ENCODE peak calls at places on chromosome 7, in nine cellular contexts. One of them, this sample, is unnamed.
A peak's percentile ranks its signal among the peaks of the same experiment; 100 is the strongest.

GRCh38 chr7:99791021-99791420 is 7.0 kb upstream of the CYP3A4 start:
- DNase-seq in brain microvascular endothelial cell: peak; percentile 24
- DNase-seq in heart left ventricle: no peak
- DNase-seq in coronary artery: no peak
- DNase-seq in astrocyte: no peak
- DNase-seq in lower leg skin: no peak
- DNase-seq in AG10803: peak; percentile 12
- DNase-seq in testis: no peak
- DNase-seq in tibial nerve: no peak
- DNase-seq in this sample: peak; percentile 55

GRCh38 chr7:112869111-112869774 is 79.0 kb upstream of the TMEM168 start:
- DNase-seq in brain microvascular endothelial cell: peak; percentile 37
- DNase-seq in astrocyte: no peak
- DNase-seq in testis: peak; percentile 51
- DNase-seq in coronary artery: no peak
- DNase-seq in AG10803: no peak
- DNase-seq in lower leg skin: no peak
- DNase-seq in heart left ventricle: peak; percentile 30
- DNase-seq in tibial nerve: no peak
- DNase-seq in this sample: peak; percentile 46

GRCh38 chr7:98251251-98251843 is 685 bp downstream of the TECPR1 start:
- DNase-seq in AG10803: no peak
- DNase-seq in coronary artery: no peak
- DNase-seq in tibial nerve: no peak
- DNase-seq in heart left ventricle: peak; percentile 57
- DNase-seq in brain microvascular endothelial cell: peak; percentile 31
- DNase-seq in lower leg skin: no peak
- DNase-seq in testis: no peak
- DNase-seq in astrocyte: no peak
- DNase-seq in this sample: peak; percentile 49

GRCh38 chr7:131602994-131603372 is 46.6 kb upstream of the PODXL start:
- DNase-seq in tibial nerve: no peak
- DNase-seq in lower leg skin: no peak
- DNase-seq in brain microvascular endothelial cell: no peak
- DNase-seq in coronary artery: no peak
- DNase-seq in astrocyte: no peak
- DNase-seq in AG10803: no peak
- DNase-seq in testis: no peak
- DNase-seq in heart left ventricle: no peak
- DNase-seq in this sample: peak; percentile 43

GRCh38 chr7:37920619-37921339 is at the start of gene EPDR1:
- DNase-seq in coronary artery: peak; percentile 79
- DNase-seq in lower leg skin: peak; percentile 28
- DNase-seq in testis: peak; percentile 79
- DNase-seq in heart left ventricle: peak; percentile 78
- DNase-seq in AG10803: peak; percentile 29
- DNase-seq in tibial nerve: peak; percentile 38
- DNase-seq in brain microvascular endothelial cell: peak; percentile 25
- DNase-seq in astrocyte: peak; percentile 18
- DNase-seq in this sample: no peak

GRCh38 chr7:86926732-86927131 is 132.7 kb downstream of the ELAPOR2 start:
- DNase-seq in testis: peak; percentile 60
- DNase-seq in brain microvascular endothelial cell: peak; percentile 47
- DNase-seq in lower leg skin: peak; percentile 41
- DNase-seq in tibial nerve: no peak
- DNase-seq in heart left ventricle: no peak
- DNase-seq in astrocyte: peak; percentile 17
- DNase-seq in AG10803: peak; percentile 73
- DNase-seq in coronary artery: no peak
- DNase-seq in this sample: peak; percentile 49

GRCh38 chr7:108253275-108254044 is 123.3 kb upstream of the LAMB4 start:
- DNase-seq in lower leg skin: no peak
- DNase-seq in brain microvascular endothelial cell: peak; percentile 54
- DNase-seq in AG10803: peak; percentile 44
- DNase-seq in tibial nerve: no peak
- DNase-seq in heart left ventricle: no peak
- DNase-seq in coronary artery: no peak
- DNase-seq in testis: no peak
- DNase-seq in astrocyte: peak; percentile 76
- DNase-seq in this sample: no peak

GRCh38 chr7:45295222-45295621 is 137.6 kb downstream of the RAMP3 start:
- DNase-seq in AG10803: peak; percentile 3
- DNase-seq in heart left ventricle: no peak
- DNase-seq in brain microvascular endothelial cell: no peak
- DNase-seq in astrocyte: no peak
- DNase-seq in coronary artery: no peak
- DNase-seq in lower leg skin: no peak
- DNase-seq in tibial nerve: no peak
- DNase-seq in testis: no peak
- DNase-seq in this sample: no peak

GRCh38 chr7:30469303-30469702 is 9.3 kb downstream of the NOD1 start:
- DNase-seq in brain microvascular endothelial cell: peak; percentile 100
- DNase-seq in lower leg skin: peak; percentile 56
- DNase-seq in AG10803: peak; percentile 100
- DNase-seq in tibial nerve: peak; percentile 53
- DNase-seq in coronary artery: peak; percentile 94
- DNase-seq in astrocyte: peak; percentile 100
- DNase-seq in heart left ventricle: peak; percentile 84
- DNase-seq in testis: peak; percentile 91
- DNase-seq in this sample: peak; percentile 99

GRCh38 chr7:42227523-42227922 is 9.5 kb downstream of the GLI3 start:
- DNase-seq in AG10803: no peak
- DNase-seq in lower leg skin: no peak
- DNase-seq in testis: no peak
- DNase-seq in brain microvascular endothelial cell: no peak
- DNase-seq in tibial nerve: no peak
- DNase-seq in astrocyte: no peak
- DNase-seq in heart left ventricle: no peak
- DNase-seq in coronary artery: no peak
- DNase-seq in this sample: peak; percentile 62

GRCh38 chr7:45075871-45076796 is 12.6 kb downstream of the NACAD start:
- DNase-seq in coronary artery: no peak
- DNase-seq in AG10803: no peak
- DNase-seq in testis: no peak
- DNase-seq in lower leg skin: no peak
- DNase-seq in astrocyte: no peak
- DNase-seq in tibial nerve: no peak
- DNase-seq in heart left ventricle: peak; percentile 25
- DNase-seq in brain microvascular endothelial cell: no peak
- DNase-seq in this sample: no peak

GRCh38 chr7:66265566-66265965 is 60.4 kb downstream of the TPST1 start:
- DNase-seq in testis: no peak
- DNase-seq in brain microvascular endothelial cell: no peak
- DNase-seq in coronary artery: no peak
- DNase-seq in heart left ventricle: no peak
- DNase-seq in lower leg skin: no peak
- DNase-seq in tibial nerve: no peak
- DNase-seq in astrocyte: no peak
- DNase-seq in AG10803: peak; percentile 35
- DNase-seq in this sample: no peak

GRCh38 chr7:33946094-33946699 is 40.9 kb downstream of the BMPER start:
- DNase-seq in coronary artery: no peak
- DNase-seq in astrocyte: no peak
- DNase-seq in tibial nerve: no peak
- DNase-seq in testis: no peak
- DNase-seq in brain microvascular endothelial cell: no peak
- DNase-seq in AG10803: no peak
- DNase-seq in heart left ventricle: no peak
- DNase-seq in lower leg skin: no peak
- DNase-seq in this sample: peak; percentile 79

GRCh38 chr7:142436601-142437000 is 178.7 kb upstream of the PRSS58 start:
- DNase-seq in testis: no peak
- DNase-seq in astrocyte: peak; percentile 8
- DNase-seq in brain microvascular endothelial cell: no peak
- DNase-seq in AG10803: no peak
- DNase-seq in coronary artery: no peak
- DNase-seq in tibial nerve: no peak
- DNase-seq in lower leg skin: no peak
- DNase-seq in heart left ventricle: no peak
- DNase-seq in this sample: no peak

GRCh38 chr7:41874206-41874770 is 171.4 kb upstream of the INHBA start:
- DNase-seq in heart left ventricle: no peak
- DNase-seq in astrocyte: no peak
- DNase-seq in lower leg skin: no peak
- DNase-seq in coronary artery: no peak
- DNase-seq in brain microvascular endothelial cell: no peak
- DNase-seq in AG10803: peak; percentile 26
- DNase-seq in tibial nerve: no peak
- DNase-seq in testis: no peak
- DNase-seq in this sample: no peak

GRCh38 chr7:130134106-130134636 is 63.8 kb downstream of the KLHDC10 start:
- DNase-seq in astrocyte: no peak
- DNase-seq in coronary artery: no peak
- DNase-seq in tibial nerve: no peak
- DNase-seq in brain microvascular endothelial cell: no peak
- DNase-seq in testis: no peak
- DNase-seq in AG10803: no peak
- DNase-seq in lower leg skin: no peak
- DNase-seq in heart left ventricle: no peak
- DNase-seq in this sample: no peak

DNA sequence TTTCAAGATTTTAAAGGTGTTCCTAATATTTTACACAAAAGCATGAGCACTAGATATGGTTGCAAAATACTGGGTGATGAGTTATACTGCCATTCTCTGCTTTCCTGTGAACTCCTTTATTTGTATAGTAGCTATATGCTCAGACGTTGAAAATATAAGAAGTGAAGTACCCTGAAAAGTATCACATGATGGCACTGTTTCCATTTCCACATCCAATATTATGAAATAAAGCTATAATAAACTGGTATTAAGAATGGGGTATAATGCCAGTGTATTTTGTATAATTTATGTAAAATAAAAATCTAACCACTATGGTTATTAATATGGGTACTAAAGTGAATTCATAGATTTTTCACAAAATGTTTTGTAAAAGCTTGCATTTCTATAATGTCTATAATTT is 79.6 kb upstream of the FOXP2 start:
- DNase-seq in astrocyte: no peak
- DNase-seq in tibial nerve: no peak
- DNase-seq in AG10803: no peak
- DNase-seq in brain microvascular endothelial cell: no peak
- DNase-seq in testis: no peak
- DNase-seq in coronary artery: no peak
- DNase-seq in heart left ventricle: no peak
- DNase-seq in lower leg skin: no peak
- DNase-seq in this sample: peak; percentile 19
- TF ChIP-seq CTCF in astrocyte: no peak
- TF ChIP-seq CTCF in tibial nerve: no peak
- TF ChIP-seq CTCF in AG10803: no peak
- TF ChIP-seq CTCF in brain microvascular endothelial cell: no peak
- TF ChIP-seq CTCF in testis: no peak
- TF ChIP-seq CTCF in coronary artery: no peak
- TF ChIP-seq CTCF in heart left ventricle: no peak
- TF ChIP-seq CTCF in lower leg skin: no peak
- TF ChIP-seq CTCF in this sample: no peak

GRCh38 chr7:31975546-31975945 is 94.7 kb downstream of the PDE1C start:
- DNase-seq in tibial nerve: no peak
- DNase-seq in brain microvascular endothelial cell: no peak
- DNase-seq in coronary artery: no peak
- DNase-seq in AG10803: no peak
- DNase-seq in heart left ventricle: no peak
- DNase-seq in astrocyte: no peak
- DNase-seq in lower leg skin: no peak
- DNase-seq in testis: no peak
- DNase-seq in this sample: no peak

GRCh38 chr7:31974351-31974750 is 95.9 kb downstream of the PDE1C start:
- DNase-seq in testis: no peak
- DNase-seq in tibial nerve: no peak
- DNase-seq in astrocyte: no peak
- DNase-seq in brain microvascular endothelial cell: no peak
- DNase-seq in lower leg skin: no peak
- DNase-seq in heart left ventricle: no peak
- DNase-seq in coronary artery: no peak
- DNase-seq in AG10803: no peak
- DNase-seq in this sample: no peak

GRCh38 chr7:31971049-31971665 is 99.0 kb downstream of the PDE1C start:
- DNase-seq in coronary artery: no peak
- DNase-seq in tibial nerve: no peak
- DNase-seq in testis: no peak
- DNase-seq in brain microvascular endothelial cell: no peak
- DNase-seq in lower leg skin: no peak
- DNase-seq in heart left ventricle: no peak
- DNase-seq in AG10803: no peak
- DNase-seq in astrocyte: peak; percentile 66
- DNase-seq in this sample: no peak

GRCh38 chr7:31970501-31970900 is 99.7 kb downstream of the PDE1C start:
- DNase-seq in lower leg skin: no peak
- DNase-seq in testis: no peak
- DNase-seq in tibial nerve: no peak
- DNase-seq in coronary artery: no peak
- DNase-seq in astrocyte: no peak
- DNase-seq in heart left ventricle: no peak
- DNase-seq in brain microvascular endothelial cell: no peak
- DNase-seq in AG10803: no peak
- DNase-seq in this sample: no peak
- H3K4me3 ChIP-seq in lower leg skin: no peak overlapping the region
- H3K4me3 ChIP-seq in testis: no peak overlapping the region
- H3K4me3 ChIP-seq in tibial nerve: no peak overlapping the region
- H3K4me3 ChIP-seq in coronary artery: no peak overlapping the region
- H3K4me3 ChIP-seq in astrocyte: no peak overlapping the region
- H3K4me3 ChIP-seq in heart left ventricle: no peak overlapping the region
- H3K4me3 ChIP-seq in brain microvascular endothelial cell: no peak overlapping the region
- H3K4me3 ChIP-seq in AG10803: no peak overlapping the region
- H3K4me3 ChIP-seq in this sample: no peak overlapping the region

GRCh38 chr7:97006146-97006950 is 995 bp downstream of the DLX6 start:
- DNase-seq in brain microvascular endothelial cell: no peak
- DNase-seq in heart left ventricle: no peak
- DNase-seq in coronary artery: no peak
- DNase-seq in lower leg skin: no peak
- DNase-seq in AG10803: no peak
- DNase-seq in testis: peak; percentile 64
- DNase-seq in tibial nerve: no peak
- DNase-seq in astrocyte: peak; percentile 1
- DNase-seq in this sample: no peak
- TF ChIP-seq CTCF in brain microvascular endothelial cell: no peak
- TF ChIP-seq CTCF in heart left ventricle: no peak
- TF ChIP-seq CTCF in coronary artery: no peak
- TF ChIP-seq CTCF in lower leg skin: no peak
- TF ChIP-seq CTCF in AG10803: no peak
- TF ChIP-seq CTCF in testis: no peak
- TF ChIP-seq CTCF in tibial nerve: no peak
- TF ChIP-seq CTCF in astrocyte: no peak
- TF ChIP-seq CTCF in this sample: no peak

GRCh38 chr7:90715067-90715466 is 118.9 kb downstream of the CDK14 start:
- DNase-seq in astrocyte: no peak
- DNase-seq in AG10803: no peak
- DNase-seq in brain microvascular endothelial cell: no peak
- DNase-seq in coronary artery: no peak
- DNase-seq in lower leg skin: no peak
- DNase-seq in testis: no peak
- DNase-seq in heart left ventricle: no peak
- DNase-seq in tibial nerve: no peak
- DNase-seq in this sample: no peak
- H3K4me3 ChIP-seq in astrocyte: no peak overlapping the region
- H3K4me3 ChIP-seq in AG10803: no peak overlapping the region
- H3K4me3 ChIP-seq in brain microvascular endothelial cell: no peak overlapping the region
- H3K4me3 ChIP-seq in coronary artery: no peak overlapping the region
- H3K4me3 ChIP-seq in lower leg skin: no peak overlapping the region
- H3K4me3 ChIP-seq in testis: no peak overlapping the region
- H3K4me3 ChIP-seq in heart left ventricle: no peak overlapping the region
- H3K4me3 ChIP-seq in tibial nerve: no peak overlapping the region
- H3K4me3 ChIP-seq in this sample: no peak overlapping the region

GRCh38 chr7:146094356-146094755 is 22.2 kb upstream of the CNTNAP2 start:
- DNase-seq in heart left ventricle: no peak
- DNase-seq in coronary artery: no peak
- DNase-seq in astrocyte: no peak
- DNase-seq in brain microvascular endothelial cell: no peak
- DNase-seq in tibial nerve: no peak
- DNase-seq in testis: no peak
- DNase-seq in lower leg skin: no peak
- DNase-seq in AG10803: no peak
- DNase-seq in this sample: no peak

GRCh38 chr7:146090023-146090645 is 26.5 kb upstream of the CNTNAP2 start:
- DNase-seq in lower leg skin: no peak
- DNase-seq in tibial nerve: no peak
- DNase-seq in brain microvascular endothelial cell: no peak
- DNase-seq in coronary artery: no peak
- DNase-seq in heart left ventricle: no peak
- DNase-seq in astrocyte: no peak
- DNase-seq in testis: no peak
- DNase-seq in AG10803: no peak
- DNase-seq in this sample: peak; percentile 43
- TF ChIP-seq CTCF in lower leg skin: no peak
- TF ChIP-seq CTCF in tibial nerve: peak; percentile 44
- TF ChIP-seq CTCF in brain microvascular endothelial cell: peak; percentile 73
- TF ChIP-seq CTCF in coronary artery: peak; percentile 39
- TF ChIP-seq CTCF in heart left ventricle: peak; percentile 68
- TF ChIP-seq CTCF in astrocyte: peak; percentile 63
- TF ChIP-seq CTCF in testis: peak; percentile 75
- TF ChIP-seq CTCF in AG10803: peak; percentile 25
- TF ChIP-seq CTCF in this sample: peak; percentile 60